ENCODE peak calls at places on chromosomes 2 and 18, in four cellular contexts. W is cardiac fibroblast, I is spleen, G is astrocyte of the spinal cord. Z is an unnamed sample.

GRCh38 chr2:105369777-105370690 is 28.8 kb downstream of the FHL2 start:
- DNase-seq in W (peak; percentile 93), I (peak; percentile 94), G (peak; percentile 81), Z (peak; percentile 93)

GRCh38 chr2:55119711-55120487 is 69.6 kb upstream of the RTN4 start:
- DNase-seq in W (no peak), I (no peak), G (no peak), Z (no peak)

GRCh38 chr18:8097942-8098341 is 511.3 kb upstream of the RAB12 start:
- DNase-seq in W (no peak), I (no peak), G (no peak), Z (no peak)

GRCh38 chr2:106116248-106116647 is 77.9 kb downstream of the UXS1 start:
- DNase-seq in W (no peak), I (no peak), G (no peak), Z (no peak)

GRCh38 chr2:176087330-176088047 is 3.7 kb upstream of the EVX2 start:
- DNase-seq in W (no peak), I (no peak), G (no peak), Z (no peak)

GRCh38 chr2:17748745-17749144 is 4.9 kb downstream of the SMC6 start:
- DNase-seq in W (no peak), I (no peak), G (no peak), Z (peak; percentile 9)

GRCh38 chr2:66846887-66847286 is 412.0 kb downstream of the MEIS1 start:
- DNase-seq in W (no peak), I (no peak), G (no peak), Z (no peak)

GRCh38 chr2:231094671-231095346 is 30.0 kb downstream of the HTR2B start:
- DNase-seq in W (no peak), I (no peak), G (no peak), Z (no peak)

GRCh38 chr2:128755693-128756371 is 437.2 kb upstream of the HS6ST1 start:
- DNase-seq in W (no peak), I (no peak), G (no peak), Z (no peak)

GRCh38 chr18:22703883-22704626 is 229.1 kb upstream of the RBBP8 start:
- DNase-seq in W (peak; percentile 68), I (no peak), G (peak; percentile 60), Z (peak; percentile 77)

GRCh38 chr2:143231257-143231650 is 102.0 kb downstream of the ARHGAP15 start:
- DNase-seq in W (no peak), I (no peak), G (peak; percentile 5), Z (peak; percentile 4)

GRCh38 chr2:203149194-203149593 is 89.6 kb upstream of the CYP20A1 start:
- DNase-seq in W (no peak), I (no peak), G (no peak), Z (no peak)

GRCh38 chr2:80303006-80303741 is 1.4 kb downstream of the LRRTM1 start:
- DNase-seq in W (no peak), I (peak; percentile 71), G (no peak), Z (no peak)

GRCh38 chr2:58106896-58107295 is 60.3 kb downstream of the VRK2 start:
- DNase-seq in W (no peak), I (no peak), G (no peak), Z (peak; percentile 36)

GRCh38 chr2:160816916-160817315 is 323.3 kb upstream of the RBMS1 start:
- DNase-seq in W (no peak), I (no peak), G (no peak), Z (peak; percentile 28)

GRCh38 chr2:119434664-119435063 is 3.0 kb downstream of the TMEM37 start:
- DNase-seq in W (no peak), I (no peak), G (no peak), Z (no peak)

GRCh38 chr2:241844066-241844728 is 14.5 kb downstream of the PDCD1 start:
- DNase-seq in W (peak; percentile 48), I (peak; percentile 90), G (peak; percentile 14), Z (peak; percentile 33)

GRCh38 chr18:55096261-55097026 is 137.2 kb upstream of the CCDC68 start:
- DNase-seq in W (peak; percentile 81), I (no peak), G (peak; percentile 82), Z (peak; percentile 92)

GRCh38 chr2:102141915-102142828 is at the start of gene IL1R1:
- DNase-seq in W (peak; percentile 85), I (peak; percentile 92), G (peak; percentile 84), Z (peak; percentile 89)

GRCh38 chr2:199955007-199955338 is 318 bp downstream of the TYW5 start:
- DNase-seq in W (peak; percentile 58), I (no peak), G (no peak), Z (peak; percentile 63)

GRCh38 chr18:59419386-59419785 is 60.3 kb upstream of the LMAN1 start:
- DNase-seq in W (peak; percentile 84), I (no peak), G (no peak), Z (peak; percentile 53)

GRCh38 chr2:12437144-12437543 is 279.6 kb upstream of the TRIB2 start:
- DNase-seq in W (no peak), I (no peak), G (no peak), Z (no peak)

GRCh38 chr18:21703241-21703820 is 1.2 kb downstream of the ABHD3 start:
- DNase-seq in W (peak; percentile 54), I (no peak), G (no peak), Z (no peak)

GRCh38 chr18:28960146-28960545 is 783.2 kb upstream of the CDH2 start:
- DNase-seq in W (peak; percentile 31), I (no peak), G (peak; percentile 59), Z (peak; percentile 37)

GRCh38 chr2:5125017-5125730 is 567.0 kb upstream of the SOX11 start:
- DNase-seq in W (no peak), I (no peak), G (no peak), Z (no peak)

GRCh38 chr2:168948621-168949212 is 47.6 kb downstream of the G6PC2 start:
- DNase-seq in W (peak; percentile 30), I (no peak), G (no peak), Z (peak; percentile 46)

GRCh38 chr2:222690564-222691200 is 19.2 kb downstream of the MOGAT1 start:
- DNase-seq in W (peak; percentile 84), I (peak; percentile 89), G (peak; percentile 71), Z (peak; percentile 88)

GRCh38 chr2:2830576-2830975 is 499.5 kb upstream of the MYT1L start:
- DNase-seq in W (no peak), I (peak; percentile 41), G (no peak), Z (no peak)

GRCh38 chr2:227477291-227477690 is 5.3 kb downstream of the AGFG1 start:
- DNase-seq in W (peak; percentile 26), I (no peak), G (no peak), Z (peak; percentile 50)

GRCh38 chr2:112877423-112877822 is 33.5 kb upstream of the IL37 start:
- DNase-seq in W (no peak), I (no peak), G (peak; percentile 9), Z (no peak)

GRCh38 chr18:22623513-22623912 is 205.8 kb upstream of the CTAGE1 start:
- DNase-seq in W (no peak), I (no peak), G (no peak), Z (no peak)

GRCh38 chr2:46471705-46472104 is 7.7 kb upstream of the TMEM247 start:
- DNase-seq in W (no peak), I (no peak), G (no peak), Z (no peak)

GRCh38 chr2:147739531-147739930 is 105.3 kb upstream of the ACVR2A start:
- DNase-seq in W (peak; percentile 15), I (no peak), G (no peak), Z (peak; percentile 11)

GRCh38 chr2:236512267-236512666 is 57.4 kb upstream of the ACKR3 start:
- DNase-seq in W (no peak), I (no peak), G (no peak), Z (no peak)

GRCh38 chr2:74333896-74334586 is 9.2 kb downstream of the SLC4A5 start:
- DNase-seq in W (no peak), I (no peak), G (no peak), Z (no peak)

GRCh38 chr2:74334931-74335333 is 8.3 kb downstream of the SLC4A5 start:
- DNase-seq in W (peak; percentile 86), I (peak; percentile 87), G (peak; percentile 68), Z (peak; percentile 84)

GRCh38 chr2:74332550-74333174 is 10.6 kb downstream of the SLC4A5 start:
- DNase-seq in W (no peak), I (no peak), G (no peak), Z (no peak)

GRCh38 chr2:74328573-74328972 is 14.6 kb downstream of the SLC4A5 start:
- DNase-seq in W (no peak), I (no peak), G (no peak), Z (no peak)

DNA sequence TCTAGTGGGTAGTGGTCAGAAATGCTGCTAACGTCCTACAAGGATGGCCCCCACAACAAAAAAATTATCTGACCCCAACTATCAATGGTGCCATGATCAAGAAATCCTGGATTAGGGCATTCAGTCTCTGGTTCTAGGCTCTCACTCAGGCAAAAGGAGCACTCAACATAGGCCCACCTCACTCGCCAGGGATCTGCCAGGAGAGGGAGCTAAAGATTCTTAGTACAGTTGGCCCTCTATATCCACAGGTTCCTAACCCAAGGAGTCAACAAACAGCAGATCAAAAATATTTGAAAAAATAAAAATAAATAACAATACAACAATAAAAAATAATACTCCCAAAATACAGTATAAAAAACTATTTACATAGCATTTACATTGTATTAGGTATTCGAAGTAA is 10.0 kb downstream of the SLC4A5 start:
- DNase-seq in W (peak; percentile 66), I (no peak), G (peak; percentile 39), Z (peak; percentile 74)
- TF ChIP-seq CTCF in W (peak; percentile 65), I (no peak), G (peak; percentile 67), Z (peak; percentile 85)

DNA sequence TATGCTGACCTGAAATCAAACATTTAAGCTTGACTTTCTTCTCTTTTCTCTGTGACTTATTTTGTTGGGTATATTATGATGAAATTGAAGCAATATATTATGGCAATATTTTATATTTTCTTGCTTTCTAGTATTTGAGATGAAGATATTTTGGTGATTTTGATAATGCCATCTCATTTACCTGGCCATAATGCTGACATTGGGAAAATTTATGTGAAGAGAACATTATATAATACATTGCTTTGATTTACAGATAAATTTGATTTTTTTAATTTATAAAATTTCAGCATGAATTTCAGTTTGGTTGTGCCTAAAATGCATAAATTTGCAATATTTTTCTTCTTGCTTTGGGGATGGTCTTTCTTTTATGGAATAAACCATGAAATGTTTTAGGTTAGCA is 1413.7 kb upstream of the TMEFF2 start:
- DNase-seq in W (no peak), I (no peak), G (no peak), Z (no peak)
- H3K4me3 ChIP-seq in W (no peak overlapping the region), I (no peak overlapping the region), G (no peak overlapping the region), Z (no peak overlapping the region)

GRCh38 chr2:14944562-14945346 is 312.2 kb downstream of the LRATD1 start:
- DNase-seq in W (no peak), I (no peak), G (peak; percentile 24), Z (peak; percentile 12)
- TF ChIP-seq CTCF in W (peak; percentile 36), I (no peak), G (peak; percentile 34), Z (no peak)

GRCh38 chr2:157839162-157839801 is 36.8 kb downstream of the ACVR1 start:
- DNase-seq in W (peak; percentile 62), I (no peak), G (peak; percentile 85), Z (peak; percentile 81)
- H3K4me3 ChIP-seq in W (no peak overlapping the region), I (no peak overlapping the region), G (no peak overlapping the region), Z (no peak overlapping the region)